ENCODE peak calls at places on chromosome 5, in eight cellular contexts. One of them, this sample, is unnamed.

GRCh38 chr5:42268630-42269029 is 154.6 kb upstream of the GHR start:
- DNase-seq in fibroblast of lung: peak; percentile 33
- DNase-seq in HCT116: no peak
- DNase-seq in dorsolateral prefrontal cortex: no peak
- DNase-seq in SK-N-MC: no peak
- DNase-seq in brain microvascular endothelial cell: peak; percentile 6
- DNase-seq in A549: no peak
- DNase-seq in esophagus squamous epithelium: no peak
- DNase-seq in this sample: no peak

GRCh38 chr5:170225326-170226137 is 7.3 kb upstream of the C5orf58 start:
- DNase-seq in fibroblast of lung: peak; percentile 41
- DNase-seq in HCT116: peak; percentile 50
- DNase-seq in dorsolateral prefrontal cortex: peak; percentile 62
- DNase-seq in SK-N-MC: peak; percentile 8
- DNase-seq in brain microvascular endothelial cell: peak; percentile 65
- DNase-seq in A549: peak; percentile 66
- DNase-seq in esophagus squamous epithelium: no peak
- DNase-seq in this sample: no peak

GRCh38 chr5:172455511-172456061 is 1.3 kb upstream of the SH3PXD2B start:
- DNase-seq in fibroblast of lung: peak; percentile 78
- DNase-seq in HCT116: no peak
- DNase-seq in dorsolateral prefrontal cortex: no peak
- DNase-seq in SK-N-MC: no peak
- DNase-seq in brain microvascular endothelial cell: peak; percentile 33
- DNase-seq in A549: no peak
- DNase-seq in esophagus squamous epithelium: no peak
- DNase-seq in this sample: no peak

GRCh38 chr5:139162448-139162847 is 35.7 kb downstream of the SIL1 start:
- DNase-seq in fibroblast of lung: no peak
- DNase-seq in HCT116: no peak
- DNase-seq in dorsolateral prefrontal cortex: no peak
- DNase-seq in SK-N-MC: no peak
- DNase-seq in brain microvascular endothelial cell: no peak
- DNase-seq in A549: no peak
- DNase-seq in esophagus squamous epithelium: no peak
- DNase-seq in this sample: no peak

GRCh38 chr5:39172593-39172992 is 46.8 kb downstream of the FYB1 start:
- DNase-seq in fibroblast of lung: no peak
- DNase-seq in HCT116: no peak
- DNase-seq in dorsolateral prefrontal cortex: no peak
- DNase-seq in SK-N-MC: no peak
- DNase-seq in brain microvascular endothelial cell: no peak
- DNase-seq in A549: no peak
- DNase-seq in esophagus squamous epithelium: no peak
- DNase-seq in this sample: no peak

GRCh38 chr5:57324159-57324558 is 150.3 kb downstream of the GPBP1 start:
- DNase-seq in fibroblast of lung: peak; percentile 18
- DNase-seq in HCT116: no peak
- DNase-seq in dorsolateral prefrontal cortex: no peak
- DNase-seq in SK-N-MC: no peak
- DNase-seq in brain microvascular endothelial cell: no peak
- DNase-seq in A549: no peak
- DNase-seq in esophagus squamous epithelium: no peak
- DNase-seq in this sample: no peak

GRCh38 chr5:138911441-138911840 is 36.3 kb upstream of the LRRTM2 start:
- DNase-seq in fibroblast of lung: peak; percentile 85
- DNase-seq in HCT116: no peak
- DNase-seq in dorsolateral prefrontal cortex: no peak
- DNase-seq in SK-N-MC: no peak
- DNase-seq in brain microvascular endothelial cell: peak; percentile 42
- DNase-seq in A549: no peak
- DNase-seq in esophagus squamous epithelium: no peak
- DNase-seq in this sample: no peak

GRCh38 chr5:156036640-156037039 is 290.3 kb upstream of the SGCD start:
- DNase-seq in fibroblast of lung: peak; percentile 41
- DNase-seq in HCT116: no peak
- DNase-seq in dorsolateral prefrontal cortex: no peak
- DNase-seq in SK-N-MC: no peak
- DNase-seq in brain microvascular endothelial cell: no peak
- DNase-seq in A549: no peak
- DNase-seq in esophagus squamous epithelium: no peak
- DNase-seq in this sample: no peak

GRCh38 chr5:120375248-120375647 is 88.9 kb upstream of the PRR16 start:
- DNase-seq in fibroblast of lung: peak; percentile 26
- DNase-seq in HCT116: no peak
- DNase-seq in dorsolateral prefrontal cortex: no peak
- DNase-seq in SK-N-MC: no peak
- DNase-seq in brain microvascular endothelial cell: no peak
- DNase-seq in A549: no peak
- DNase-seq in esophagus squamous epithelium: no peak
- DNase-seq in this sample: no peak

GRCh38 chr5:98638111-98638510 is 135.4 kb upstream of the RGMB start:
- DNase-seq in fibroblast of lung: no peak
- DNase-seq in HCT116: no peak
- DNase-seq in dorsolateral prefrontal cortex: no peak
- DNase-seq in SK-N-MC: no peak
- DNase-seq in brain microvascular endothelial cell: no peak
- DNase-seq in A549: no peak
- DNase-seq in esophagus squamous epithelium: no peak
- DNase-seq in this sample: no peak

GRCh38 chr5:37086466-37087178 is 162.6 kb downstream of the CPLANE1 start:
- DNase-seq in fibroblast of lung: peak; percentile 51
- DNase-seq in HCT116: no peak
- DNase-seq in dorsolateral prefrontal cortex: no peak
- DNase-seq in SK-N-MC: no peak
- DNase-seq in brain microvascular endothelial cell: peak; percentile 71
- DNase-seq in A549: no peak
- DNase-seq in esophagus squamous epithelium: no peak
- DNase-seq in this sample: no peak

GRCh38 chr5:180121799-180122198 is 50.2 kb upstream of the RNF130 start:
- DNase-seq in fibroblast of lung: no peak
- DNase-seq in HCT116: no peak
- DNase-seq in dorsolateral prefrontal cortex: peak; percentile 9
- DNase-seq in SK-N-MC: no peak
- DNase-seq in brain microvascular endothelial cell: no peak
- DNase-seq in A549: no peak
- DNase-seq in esophagus squamous epithelium: no peak
- DNase-seq in this sample: no peak

GRCh38 chr5:138354926-138355378 is 2.5 kb downstream of the KDM3B start:
- DNase-seq in fibroblast of lung: peak; percentile 88
- DNase-seq in HCT116: no peak
- DNase-seq in dorsolateral prefrontal cortex: no peak
- DNase-seq in SK-N-MC: no peak
- DNase-seq in brain microvascular endothelial cell: peak; percentile 80
- DNase-seq in A549: peak; percentile 86
- DNase-seq in esophagus squamous epithelium: no peak
- DNase-seq in this sample: no peak

GRCh38 chr5:55986931-55987330 is 7.8 kb downstream of the IL6ST start:
- DNase-seq in fibroblast of lung: no peak
- DNase-seq in HCT116: no peak
- DNase-seq in dorsolateral prefrontal cortex: no peak
- DNase-seq in SK-N-MC: no peak
- DNase-seq in brain microvascular endothelial cell: no peak
- DNase-seq in A549: no peak
- DNase-seq in esophagus squamous epithelium: no peak
- DNase-seq in this sample: no peak

GRCh38 chr5:152056931-152057330 is 132.3 kb upstream of the GLRA1 start:
- DNase-seq in fibroblast of lung: no peak
- DNase-seq in HCT116: no peak
- DNase-seq in dorsolateral prefrontal cortex: no peak
- DNase-seq in SK-N-MC: no peak
- DNase-seq in brain microvascular endothelial cell: no peak
- DNase-seq in A549: no peak
- DNase-seq in esophagus squamous epithelium: no peak
- DNase-seq in this sample: no peak

GRCh38 chr5:113232246-113232645 is 202.5 kb downstream of the TSSK1B start:
- DNase-seq in fibroblast of lung: peak; percentile 70
- DNase-seq in HCT116: no peak
- DNase-seq in dorsolateral prefrontal cortex: no peak
- DNase-seq in SK-N-MC: no peak
- DNase-seq in brain microvascular endothelial cell: no peak
- DNase-seq in A549: no peak
- DNase-seq in esophagus squamous epithelium: no peak
- DNase-seq in this sample: no peak
- H3K27ac ChIP-seq in fibroblast of lung: no peak overlapping the region
- H3K27ac ChIP-seq in HCT116: no peak overlapping the region
- H3K27ac ChIP-seq in dorsolateral prefrontal cortex: no peak overlapping the region
- H3K27ac ChIP-seq in SK-N-MC: peak overlapping the region; percentile 94
- H3K27ac ChIP-seq in brain microvascular endothelial cell: no peak overlapping the region
- H3K27ac ChIP-seq in A549: no peak overlapping the region
- H3K27ac ChIP-seq in esophagus squamous epithelium: peak overlapping the region; percentile 19
- H3K27ac ChIP-seq in this sample: no peak overlapping the region

GRCh38 chr5:149195962-149196361 is 54.7 kb downstream of the ABLIM3 start:
- DNase-seq in fibroblast of lung: no peak
- DNase-seq in HCT116: no peak
- DNase-seq in dorsolateral prefrontal cortex: no peak
- DNase-seq in SK-N-MC: no peak
- DNase-seq in brain microvascular endothelial cell: no peak
- DNase-seq in A549: no peak
- DNase-seq in esophagus squamous epithelium: no peak
- DNase-seq in this sample: no peak
- H3K27ac ChIP-seq in fibroblast of lung: no peak overlapping the region
- H3K27ac ChIP-seq in HCT116: no peak overlapping the region
- H3K27ac ChIP-seq in dorsolateral prefrontal cortex: no peak overlapping the region
- H3K27ac ChIP-seq in SK-N-MC: no peak overlapping the region
- H3K27ac ChIP-seq in brain microvascular endothelial cell: no peak overlapping the region
- H3K27ac ChIP-seq in A549: no peak overlapping the region
- H3K27ac ChIP-seq in esophagus squamous epithelium: peak overlapping the region; percentile 29
- H3K27ac ChIP-seq in this sample: no peak overlapping the region

DNA sequence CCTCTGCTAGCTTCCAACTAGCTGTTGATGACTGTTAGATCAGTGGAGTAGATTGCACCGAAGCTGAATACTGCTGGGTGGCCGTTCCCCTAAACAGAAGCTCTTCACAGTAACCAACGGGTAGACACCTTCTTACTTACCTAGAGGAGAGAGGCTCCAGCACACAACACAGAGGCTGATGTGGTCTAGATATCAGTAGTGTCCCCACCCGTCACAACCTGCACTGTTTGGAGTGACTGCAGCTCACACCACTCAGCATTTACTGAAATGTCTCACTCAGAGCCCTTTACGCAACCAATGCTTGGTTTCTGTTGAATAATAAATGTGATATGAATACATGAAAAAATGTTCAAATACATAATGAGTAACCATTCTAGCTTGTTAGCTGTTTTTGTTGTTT is 5.3 kb downstream of the TMEM174 start:
- DNase-seq in fibroblast of lung: no peak
- DNase-seq in HCT116: no peak
- DNase-seq in dorsolateral prefrontal cortex: no peak
- DNase-seq in SK-N-MC: no peak
- DNase-seq in brain microvascular endothelial cell: no peak
- DNase-seq in A549: no peak
- DNase-seq in esophagus squamous epithelium: no peak
- DNase-seq in this sample: no peak
- H3K27ac ChIP-seq in fibroblast of lung: no peak overlapping the region
- H3K27ac ChIP-seq in HCT116: no peak overlapping the region
- H3K27ac ChIP-seq in dorsolateral prefrontal cortex: no peak overlapping the region
- H3K27ac ChIP-seq in SK-N-MC: no peak overlapping the region
- H3K27ac ChIP-seq in brain microvascular endothelial cell: no peak overlapping the region
- H3K27ac ChIP-seq in A549: no peak overlapping the region
- H3K27ac ChIP-seq in esophagus squamous epithelium: no peak overlapping the region
- H3K27ac ChIP-seq in this sample: no peak overlapping the region

DNA sequence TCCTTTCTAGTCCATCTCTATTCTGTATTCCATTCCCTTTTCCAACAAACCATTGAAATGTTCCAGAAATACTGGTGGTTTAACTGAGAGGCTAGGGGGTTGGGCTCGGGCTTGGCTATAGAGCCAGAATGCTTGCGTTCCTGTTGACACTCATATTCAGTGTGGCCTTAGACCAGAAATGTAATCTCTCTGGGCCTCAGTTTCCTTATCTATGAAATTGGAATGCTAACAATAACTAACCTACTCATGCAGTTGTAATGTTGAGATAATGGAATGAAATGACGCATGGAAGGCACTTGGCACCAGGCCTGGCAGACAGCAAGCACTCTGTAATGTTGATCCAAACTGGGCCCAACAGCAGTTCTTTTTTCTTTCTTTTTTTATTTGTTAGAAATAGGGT is 26.8 kb downstream of the JADE2 start:
- DNase-seq in fibroblast of lung: peak; percentile 99
- DNase-seq in HCT116: no peak
- DNase-seq in dorsolateral prefrontal cortex: no peak
- DNase-seq in SK-N-MC: no peak
- DNase-seq in brain microvascular endothelial cell: peak; percentile 99
- DNase-seq in A549: peak; percentile 62
- DNase-seq in esophagus squamous epithelium: no peak
- DNase-seq in this sample: no peak
- H3K27ac ChIP-seq in fibroblast of lung: peak overlapping the region; percentile 91
- H3K27ac ChIP-seq in HCT116: no peak overlapping the region
- H3K27ac ChIP-seq in dorsolateral prefrontal cortex: no peak overlapping the region
- H3K27ac ChIP-seq in SK-N-MC: no peak overlapping the region
- H3K27ac ChIP-seq in brain microvascular endothelial cell: peak overlapping the region; percentile 84
- H3K27ac ChIP-seq in A549: peak overlapping the region; percentile 46
- H3K27ac ChIP-seq in esophagus squamous epithelium: peak overlapping the region; percentile 68
- H3K27ac ChIP-seq in this sample: no peak overlapping the region